ENCODE peak calls at places on chromosomes 12 and 14, in seven cellular contexts. Q, P, X, U, Z, F and N are unnamed samples.

GRCh38 chr14:66038214-66038977 is 447.8 kb upstream of the CCDC196 start:
- DNase-seq in Z (no peak), Q (no peak), F (no peak), X (no peak), U (peak), P (no peak), N (no peak)

GRCh38 chr12:117842630-117843029 is 126.2 kb downstream of the KSR2 start:
- DNase-seq in P (no peak), F (no peak), Q (no peak), X (no peak), U (no peak), Z (no peak), N (no peak)

GRCh38 chr12:132479291-132479690 is 10.7 kb upstream of the FBRSL1 start:
- DNase-seq in F (no peak), Q (no peak), U (no peak), P (no peak), X (no peak), Z (no peak), N (no peak)

GRCh38 chr12:124655317-124656213 is 88.2 kb upstream of the NCOR2 start:
- DNase-seq in Z (no peak), F (peak), Q (no peak), P (peak), X (peak), U (peak), N (peak)

GRCh38 chr14:101604935-101605767 is 43.9 kb downstream of the DIO3 start:
- DNase-seq in P (no peak), Z (no peak), F (no peak), X (no peak), U (no peak), Q (no peak), N (peak)

GRCh38 chr12:64746663-64747062 is 12.5 kb downstream of the GNS start:
- DNase-seq in U (no peak), F (no peak), P (no peak), Z (no peak), Q (no peak), X (no peak), N (no peak)

GRCh38 chr14:97713023-97713422 is 915.8 kb downstream of the VRK1 start:
- DNase-seq in F (no peak), U (no peak), P (no peak), X (no peak), Q (no peak), Z (no peak), N (no peak)

GRCh38 chr14:95254356-95254755 is 65.4 kb downstream of the CLMN start:
- DNase-seq in Q (no peak), U (no peak), P (no peak), Z (no peak), F (no peak), X (no peak), N (peak)

GRCh38 chr14:104291123-104292000 is 153.0 kb downstream of the KIF26A start:
- DNase-seq in Z (no peak), U (peak), X (no peak), Q (no peak), F (peak), P (no peak), N (peak)

GRCh38 chr14:104927432-104927816 is 2.7 kb downstream of the PLD4 start:
- DNase-seq in Z (no peak), X (no peak), P (peak), U (no peak), Q (no peak), F (no peak), N (no peak)

GRCh38 chr12:52686756-52687487 is 6.7 kb upstream of the KRT1 start:
- DNase-seq in X (no peak), Q (no peak), Z (no peak), P (no peak), F (no peak), U (no peak), N (no peak)

GRCh38 chr14:32258574-32258973 is 55.5 kb upstream of the RNU6-8 start:
- DNase-seq in F (no peak), X (no peak), Q (no peak), Z (no peak), U (no peak), P (no peak), N (no peak)

GRCh38 chr12:126191037-126191891 is 1126.0 kb downstream of the AACS start:
- DNase-seq in X (no peak), F (no peak), Q (no peak), P (no peak), Z (no peak), U (no peak), N (no peak)

GRCh38 chr14:72169521-72169920 is 237.3 kb downstream of the RGS6 start:
- DNase-seq in P (no peak), F (no peak), Q (no peak), U (no peak), X (no peak), Z (no peak), N (no peak)

GRCh38 chr12:92608418-92609091 is 94.2 kb upstream of the PLEKHG7 start:
- DNase-seq in Q (peak), Z (no peak), P (no peak), F (no peak), U (no peak), X (peak), N (no peak)
- H3K27ac ChIP-seq in Q (no peak), Z (no peak), P (no peak), F (no peak), U (no peak), X (no peak), N (no peak)

DNA sequence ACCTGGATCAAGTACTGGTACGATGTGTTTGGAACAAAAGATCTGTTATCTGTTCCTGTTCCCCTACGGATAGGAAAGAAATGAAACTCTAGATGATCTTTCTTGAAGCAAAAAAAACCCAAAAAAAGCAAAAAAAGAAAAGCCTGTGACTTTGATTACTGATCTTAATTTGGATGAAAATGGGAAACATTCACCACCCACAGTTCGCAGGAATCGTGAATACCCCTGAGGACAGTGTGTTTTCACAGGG is 138.7 kb upstream of the LMNTD1 start:
- DNase-seq in Q (no peak), P (no peak), F (no peak), Z (no peak), U (no peak), X (no peak), N (no peak)
- H3K27ac ChIP-seq in Q (no peak), P (no peak), F (no peak), Z (no peak), U (no peak), X (no peak), N (no peak)

GRCh38 chr14:51939727-51940126 is 49.6 kb upstream of the RTRAF start:
- DNase-seq in Z (no peak), F (no peak), P (no peak), X (no peak), Q (no peak), U (no peak), N (no peak)
- H3K27ac ChIP-seq in Z (no peak), F (no peak), P (no peak), X (no peak), Q (no peak), U (no peak), N (no peak)

GRCh38 chr14:67357583-67358354 is 1.8 kb downstream of the ATP6V1D start:
- DNase-seq in Z (no peak), U (no peak), Q (no peak), P (no peak), X (no peak), F (no peak), N (no peak)
- H3K27ac ChIP-seq in Z (no peak), U (no peak), Q (peak), P (peak), X (no peak), F (no peak), N (no peak)